ENCODE peak calls at places on chromosomes 13 and 19, in six cellular contexts. One of them, this sample, is unnamed.

GRCh38 chr13:80204642-80205041 is 136.3 kb downstream of the SPRY2 start:
- DNase-seq in colonic mucosa: no peak
- DNase-seq in left lung: no peak
- DNase-seq in K562: no peak
- DNase-seq in IMR-90: peak
- DNase-seq in heart right ventricle: no peak
- DNase-seq in this sample: no peak

GRCh38 chr13:26538363-26539317 is 18.8 kb upstream of the WASF3 start:
- DNase-seq in colonic mucosa: peak
- DNase-seq in left lung: no peak
- DNase-seq in K562: no peak
- DNase-seq in IMR-90: no peak
- DNase-seq in heart right ventricle: no peak
- DNase-seq in this sample: no peak

GRCh38 chr19:55373993-55374757 is 2.5 kb upstream of the TMEM190 start:
- DNase-seq in colonic mucosa: no peak
- DNase-seq in left lung: no peak
- DNase-seq in K562: no peak
- DNase-seq in IMR-90: peak
- DNase-seq in heart right ventricle: no peak
- DNase-seq in this sample: no peak

GRCh38 chr19:750640-751423 is at the start of gene MISP:
- DNase-seq in colonic mucosa: peak
- DNase-seq in left lung: peak
- DNase-seq in K562: no peak
- DNase-seq in IMR-90: no peak
- DNase-seq in heart right ventricle: no peak
- DNase-seq in this sample: no peak

GRCh38 chr19:15332311-15332996 is at the start of gene BRD4:
- DNase-seq in colonic mucosa: peak
- DNase-seq in left lung: peak
- DNase-seq in K562: peak
- DNase-seq in IMR-90: peak
- DNase-seq in heart right ventricle: peak
- DNase-seq in this sample: peak

GRCh38 chr19:5851302-5851701 is at the start of gene FUT3:
- DNase-seq in colonic mucosa: peak
- DNase-seq in left lung: peak
- DNase-seq in K562: peak
- DNase-seq in IMR-90: no peak
- DNase-seq in heart right ventricle: no peak
- DNase-seq in this sample: no peak

GRCh38 chr13:113839536-113840204 is 24.2 kb downstream of the GAS6 start:
- DNase-seq in colonic mucosa: peak
- DNase-seq in left lung: no peak
- DNase-seq in K562: no peak
- DNase-seq in IMR-90: no peak
- DNase-seq in heart right ventricle: no peak
- DNase-seq in this sample: no peak

GRCh38 chr13:72651196-72651595 is 76.2 kb downstream of the MZT1 start:
- DNase-seq in colonic mucosa: no peak
- DNase-seq in left lung: no peak
- DNase-seq in K562: no peak
- DNase-seq in IMR-90: no peak
- DNase-seq in heart right ventricle: no peak
- DNase-seq in this sample: no peak

GRCh38 chr19:7942981-7943443 is 454 bp downstream of the TIMM44 start:
- DNase-seq in colonic mucosa: no peak
- DNase-seq in left lung: no peak
- DNase-seq in K562: no peak
- DNase-seq in IMR-90: no peak
- DNase-seq in heart right ventricle: no peak
- DNase-seq in this sample: peak

GRCh38 chr13:76048675-76049396 is 412.7 kb downstream of the LMO7 start:
- DNase-seq in colonic mucosa: no peak
- DNase-seq in left lung: no peak
- DNase-seq in K562: no peak
- DNase-seq in IMR-90: no peak
- DNase-seq in heart right ventricle: no peak
- DNase-seq in this sample: no peak

GRCh38 chr13:97243915-97244820 is 22.0 kb downstream of the MBNL2 start:
- DNase-seq in colonic mucosa: no peak
- DNase-seq in left lung: no peak
- DNase-seq in K562: no peak
- DNase-seq in IMR-90: no peak
- DNase-seq in heart right ventricle: no peak
- DNase-seq in this sample: no peak

GRCh38 chr13:22024381-22024994 is 353.6 kb downstream of the FGF9 start:
- DNase-seq in colonic mucosa: no peak
- DNase-seq in left lung: no peak
- DNase-seq in K562: no peak
- DNase-seq in IMR-90: no peak
- DNase-seq in heart right ventricle: no peak
- DNase-seq in this sample: no peak

GRCh38 chr13:27673911-27674310 is 52.2 kb downstream of the POLR1D start:
- DNase-seq in colonic mucosa: no peak
- DNase-seq in left lung: no peak
- DNase-seq in K562: no peak
- DNase-seq in IMR-90: no peak
- DNase-seq in heart right ventricle: peak
- DNase-seq in this sample: no peak

GRCh38 chr13:23695711-23696512 is 125.7 kb downstream of the TNFRSF19 start:
- DNase-seq in colonic mucosa: peak
- DNase-seq in left lung: no peak
- DNase-seq in K562: no peak
- DNase-seq in IMR-90: no peak
- DNase-seq in heart right ventricle: peak
- DNase-seq in this sample: peak

GRCh38 chr13:50529154-50529882 is 314.2 kb downstream of the DLEU7 start:
- DNase-seq in colonic mucosa: peak
- DNase-seq in left lung: peak
- DNase-seq in K562: peak
- DNase-seq in IMR-90: peak
- DNase-seq in heart right ventricle: peak
- DNase-seq in this sample: no peak

GRCh38 chr19:42440357-42441046 is 2.2 kb downstream of the CXCL17 start:
- DNase-seq in colonic mucosa: peak
- DNase-seq in left lung: peak
- DNase-seq in K562: peak
- DNase-seq in IMR-90: peak
- DNase-seq in heart right ventricle: peak
- DNase-seq in this sample: peak

GRCh38 chr13:78147905-78148304 is 229.3 kb upstream of the EDNRB start:
- DNase-seq in colonic mucosa: no peak
- DNase-seq in left lung: no peak
- DNase-seq in K562: no peak
- DNase-seq in IMR-90: peak
- DNase-seq in heart right ventricle: no peak
- DNase-seq in this sample: no peak

GRCh38 chr13:50744261-50744660 is 99.2 kb downstream of the DLEU7 start:
- DNase-seq in colonic mucosa: no peak
- DNase-seq in left lung: no peak
- DNase-seq in K562: no peak
- DNase-seq in IMR-90: no peak
- DNase-seq in heart right ventricle: no peak
- DNase-seq in this sample: no peak

GRCh38 chr13:98996046-98996445 is 18.2 kb upstream of the DOCK9 start:
- DNase-seq in colonic mucosa: no peak
- DNase-seq in left lung: no peak
- DNase-seq in K562: no peak
- DNase-seq in IMR-90: no peak
- DNase-seq in heart right ventricle: no peak
- DNase-seq in this sample: no peak

GRCh38 chr13:27006519-27007161 is 165.0 kb downstream of the USP12 start:
- DNase-seq in colonic mucosa: peak
- DNase-seq in left lung: peak
- DNase-seq in K562: no peak
- DNase-seq in IMR-90: peak
- DNase-seq in heart right ventricle: no peak
- DNase-seq in this sample: no peak

GRCh38 chr19:3507371-3508120 is 1.4 kb downstream of the FZR1 start:
- DNase-seq in colonic mucosa: peak
- DNase-seq in left lung: no peak
- DNase-seq in K562: peak
- DNase-seq in IMR-90: no peak
- DNase-seq in heart right ventricle: no peak
- DNase-seq in this sample: no peak

GRCh38 chr13:29591310-29591709 is 4.2 kb downstream of the SLC7A1 start:
- DNase-seq in colonic mucosa: no peak
- DNase-seq in left lung: no peak
- DNase-seq in K562: no peak
- DNase-seq in IMR-90: peak
- DNase-seq in heart right ventricle: no peak
- DNase-seq in this sample: no peak

GRCh38 chr13:29454931-29455481 is 140.5 kb downstream of the SLC7A1 start:
- DNase-seq in colonic mucosa: no peak
- DNase-seq in left lung: no peak
- DNase-seq in K562: peak
- DNase-seq in IMR-90: peak
- DNase-seq in heart right ventricle: no peak
- DNase-seq in this sample: peak

GRCh38 chr13:99606322-99607089 is 105.2 kb downstream of the TM9SF2 start:
- DNase-seq in colonic mucosa: peak
- DNase-seq in left lung: peak
- DNase-seq in K562: peak
- DNase-seq in IMR-90: peak
- DNase-seq in heart right ventricle: peak
- DNase-seq in this sample: peak

GRCh38 chr13:33004454-33004853 is 11.8 kb upstream of the KL start:
- DNase-seq in colonic mucosa: no peak
- DNase-seq in left lung: no peak
- DNase-seq in K562: no peak
- DNase-seq in IMR-90: no peak
- DNase-seq in heart right ventricle: peak
- DNase-seq in this sample: no peak

GRCh38 chr13:99743079-99743478 is 228.5 kb downstream of the ZIC5 start:
- DNase-seq in colonic mucosa: no peak
- DNase-seq in left lung: no peak
- DNase-seq in K562: no peak
- DNase-seq in IMR-90: no peak
- DNase-seq in heart right ventricle: no peak
- DNase-seq in this sample: no peak

GRCh38 chr13:21616880-21617279 is 12.9 kb upstream of the MICU2 start:
- DNase-seq in colonic mucosa: peak
- DNase-seq in left lung: no peak
- DNase-seq in K562: no peak
- DNase-seq in IMR-90: no peak
- DNase-seq in heart right ventricle: no peak
- DNase-seq in this sample: no peak

GRCh38 chr13:20142019-20142926 is 18.6 kb downstream of the GJA3 start:
- DNase-seq in colonic mucosa: no peak
- DNase-seq in left lung: no peak
- DNase-seq in K562: no peak
- DNase-seq in IMR-90: no peak
- DNase-seq in heart right ventricle: no peak
- DNase-seq in this sample: no peak

GRCh38 chr13:36543671-36544070 is 111.4 kb downstream of the CCNA1 start:
- DNase-seq in colonic mucosa: no peak
- DNase-seq in left lung: no peak
- DNase-seq in K562: no peak
- DNase-seq in IMR-90: no peak
- DNase-seq in heart right ventricle: peak
- DNase-seq in this sample: no peak

GRCh38 chr13:26480246-26480855 is 77.1 kb upstream of the WASF3 start:
- DNase-seq in colonic mucosa: peak
- DNase-seq in left lung: no peak
- DNase-seq in K562: no peak
- DNase-seq in IMR-90: peak
- DNase-seq in heart right ventricle: no peak
- DNase-seq in this sample: no peak

GRCh38 chr13:73073050-73073449 is 14.2 kb downstream of the KLF5 start:
- DNase-seq in colonic mucosa: peak
- DNase-seq in left lung: no peak
- DNase-seq in K562: no peak
- DNase-seq in IMR-90: no peak
- DNase-seq in heart right ventricle: no peak
- DNase-seq in this sample: no peak

GRCh38 chr19:48413879-48414623 is 20.6 kb downstream of the GRIN2D start:
- DNase-seq in colonic mucosa: no peak
- DNase-seq in left lung: no peak
- DNase-seq in K562: no peak
- DNase-seq in IMR-90: peak
- DNase-seq in heart right ventricle: no peak
- DNase-seq in this sample: no peak
- H3K4me3 ChIP-seq in colonic mucosa: no peak
- H3K4me3 ChIP-seq in left lung: no peak
- H3K4me3 ChIP-seq in K562: no peak
- H3K4me3 ChIP-seq in IMR-90: no peak
- H3K4me3 ChIP-seq in heart right ventricle: no peak
- H3K4me3 ChIP-seq in this sample: no peak

GRCh38 chr19:38684862-38685665 is 37.6 kb downstream of the ACTN4 start:
- DNase-seq in colonic mucosa: no peak
- DNase-seq in left lung: no peak
- DNase-seq in K562: no peak
- DNase-seq in IMR-90: no peak
- DNase-seq in heart right ventricle: no peak
- DNase-seq in this sample: no peak

GRCh38 chr19:38687837-38688378 is 40.5 kb downstream of the ACTN4 start:
- DNase-seq in colonic mucosa: no peak
- DNase-seq in left lung: no peak
- DNase-seq in K562: no peak
- DNase-seq in IMR-90: no peak
- DNase-seq in heart right ventricle: no peak
- DNase-seq in this sample: no peak

GRCh38 chr19:38684078-38684861 is 36.8 kb downstream of the ACTN4 start:
- DNase-seq in colonic mucosa: peak
- DNase-seq in left lung: peak
- DNase-seq in K562: peak
- DNase-seq in IMR-90: peak
- DNase-seq in heart right ventricle: no peak
- DNase-seq in this sample: peak

GRCh38 chr19:38686530-38686888 is 39.1 kb downstream of the ACTN4 start:
- DNase-seq in colonic mucosa: no peak
- DNase-seq in left lung: no peak
- DNase-seq in K562: no peak
- DNase-seq in IMR-90: no peak
- DNase-seq in heart right ventricle: no peak
- DNase-seq in this sample: peak

GRCh38 chr19:38685666-38686529 is 38.4 kb downstream of the ACTN4 start:
- DNase-seq in colonic mucosa: no peak
- DNase-seq in left lung: no peak
- DNase-seq in K562: peak
- DNase-seq in IMR-90: peak
- DNase-seq in heart right ventricle: no peak
- DNase-seq in this sample: peak
- TF ChIP-seq CTCF in colonic mucosa: peak
- TF ChIP-seq CTCF in left lung: peak
- TF ChIP-seq CTCF in K562: peak
- TF ChIP-seq CTCF in IMR-90: peak
- TF ChIP-seq CTCF in heart right ventricle: peak
- TF ChIP-seq CTCF in this sample: peak

GRCh38 chr19:19956431-19957075 is 55.8 kb downstream of the ZNF93 start:
- DNase-seq in colonic mucosa: no peak
- DNase-seq in left lung: no peak
- DNase-seq in K562: no peak
- DNase-seq in IMR-90: no peak
- DNase-seq in heart right ventricle: no peak
- DNase-seq in this sample: no peak
- H3K4me3 ChIP-seq in colonic mucosa: no peak
- H3K4me3 ChIP-seq in left lung: no peak
- H3K4me3 ChIP-seq in K562: no peak
- H3K4me3 ChIP-seq in IMR-90: no peak
- H3K4me3 ChIP-seq in heart right ventricle: no peak
- H3K4me3 ChIP-seq in this sample: no peak

GRCh38 chr19:14059093-14059480 is 2.8 kb downstream of the PALM3 start:
- DNase-seq in colonic mucosa: no peak
- DNase-seq in left lung: no peak
- DNase-seq in K562: peak
- DNase-seq in IMR-90: no peak
- DNase-seq in heart right ventricle: no peak
- DNase-seq in this sample: peak
- TF ChIP-seq CTCF in colonic mucosa: peak
- TF ChIP-seq CTCF in left lung: peak
- TF ChIP-seq CTCF in K562: peak
- TF ChIP-seq CTCF in IMR-90: peak
- TF ChIP-seq CTCF in heart right ventricle: peak
- TF ChIP-seq CTCF in this sample: peak